ENCODE peak calls at places on chromosomes 5 and 9, in seven cellular contexts. L is psoas muscle, C is Peyer's patch, U is tibial nerve, F is mammary epithelial cell, W is upper lobe of right lung, T is right atrium auricular region. P is an unnamed sample. For H3K36me3, the result is how much of the 10 kb centered on the place peaks cover.

GRCh38 chr5:141992349-141992963 is 20.4 kb downstream of the GNPDA1 start:
- DNase-seq in T (peak), L (peak), W (no peak), C (peak), U (peak), F (peak), P (no peak)

GRCh38 chr9:75148551-75148950 is 60.2 kb downstream of the OSTF1 start:
- DNase-seq in W (no peak), T (no peak), L (no peak), C (no peak), F (peak), U (no peak), P (peak)

GRCh38 chr5:153469423-153469822 is 21.0 kb upstream of the GRIA1 start:
- DNase-seq in C (no peak), T (no peak), W (no peak), U (no peak), L (no peak), F (no peak), P (no peak)

GRCh38 chr9:127118597-127119318 is 3.7 kb downstream of the ANGPTL2 start:
- DNase-seq in W (no peak), L (no peak), C (no peak), T (no peak), U (no peak), F (no peak), P (no peak)

GRCh38 chr9:77176106-77176505 is 1.2 kb upstream of the VPS13A start:
- DNase-seq in T (no peak), F (no peak), U (no peak), C (no peak), L (no peak), W (no peak), P (no peak)

GRCh38 chr5:88236866-88237642 is 31.6 kb downstream of the TMEM161B start:
- DNase-seq in C (no peak), F (peak), T (no peak), W (no peak), L (no peak), U (no peak), P (no peak)

GRCh38 chr9:109319631-109320233 is 1.1 kb downstream of the EPB41L4B start:
- DNase-seq in L (no peak), W (peak), F (no peak), T (no peak), C (no peak), U (no peak), P (no peak)

GRCh38 chr9:137985637-137986071 is 108.1 kb downstream of the CACNA1B start:
- DNase-seq in W (no peak), F (no peak), L (no peak), U (no peak), C (peak), T (no peak), P (no peak)

GRCh38 chr5:136194611-136195010 is 1.6 kb upstream of the SMIM32 start:
- DNase-seq in F (no peak), U (no peak), L (no peak), W (peak), T (peak), C (no peak), P (no peak)

GRCh38 chr5:79025054-79025465 is 40.0 kb upstream of the ARSB start:
- DNase-seq in L (peak), T (no peak), U (peak), C (peak), W (peak), F (peak), P (no peak)

GRCh38 chr9:94681508-94681907 is 42.2 kb upstream of the FBP1 start:
- DNase-seq in W (peak), U (peak), C (peak), T (peak), F (peak), L (peak), P (peak)

GRCh38 chr5:2996248-2996647 is 244.8 kb upstream of the IRX2 start:
- DNase-seq in W (peak), C (no peak), F (no peak), U (no peak), L (no peak), T (no peak), P (no peak)

GRCh38 chr9:91758491-91758981 is 191.5 kb downstream of the ROR2 start:
- DNase-seq in L (no peak), C (peak), W (no peak), F (peak), U (no peak), T (no peak), P (no peak)

GRCh38 chr5:8340739-8341344 is 471.9 kb downstream of the MTRR start:
- DNase-seq in U (no peak), F (peak), T (no peak), W (no peak), C (no peak), L (no peak), P (no peak)

GRCh38 chr5:16665611-16666010 is 48.8 kb upstream of the RETREG1 start:
- DNase-seq in F (no peak), C (no peak), W (no peak), L (no peak), U (no peak), T (no peak), P (no peak)

GRCh38 chr5:14809369-14810144 is 62.0 kb downstream of the ANKH start:
- DNase-seq in U (peak), W (no peak), C (peak), F (peak), T (peak), L (peak), P (peak)

GRCh38 chr5:151164687-151165392 is 7.3 kb upstream of the ANXA6 start:
- DNase-seq in W (peak), U (peak), T (peak), C (peak), L (peak), F (peak), P (no peak)

GRCh38 chr5:174614500-174615135 is 109.8 kb upstream of the MSX2 start:
- DNase-seq in L (no peak), F (peak), U (no peak), C (no peak), T (no peak), W (no peak), P (no peak)

GRCh38 chr5:151245820-151246219 is 7.2 kb upstream of the GM2A start:
- DNase-seq in W (no peak), T (no peak), F (no peak), L (no peak), C (no peak), U (no peak), P (no peak)

GRCh38 chr5:135709998-135710670 is 124.3 kb upstream of the SLC25A48 start:
- DNase-seq in C (no peak), U (no peak), T (no peak), F (no peak), W (no peak), L (no peak), P (no peak)

GRCh38 chr9:17962747-17963146 is 383.9 kb downstream of the SH3GL2 start:
- DNase-seq in C (peak), U (no peak), T (no peak), W (no peak), L (no peak), F (no peak), P (no peak)

GRCh38 chr5:154628685-154629084 is 126.5 kb upstream of the LARP1 start:
- DNase-seq in L (no peak), C (no peak), U (no peak), W (no peak), T (no peak), F (no peak), P (no peak)

GRCh38 chr5:52997424-52997823 is 8.3 kb downstream of the ITGA2 start:
- DNase-seq in C (no peak), F (no peak), L (no peak), W (no peak), U (no peak), T (no peak), P (no peak)

GRCh38 chr5:133396724-133397123 is 215.6 kb downstream of the FSTL4 start:
- DNase-seq in T (no peak), L (no peak), C (no peak), W (no peak), U (no peak), F (no peak), P (no peak)
- H3K4me3 ChIP-seq in T (no peak), L (no peak), C (no peak), W (no peak), U (no peak), F (no peak), P (no peak)

DNA sequence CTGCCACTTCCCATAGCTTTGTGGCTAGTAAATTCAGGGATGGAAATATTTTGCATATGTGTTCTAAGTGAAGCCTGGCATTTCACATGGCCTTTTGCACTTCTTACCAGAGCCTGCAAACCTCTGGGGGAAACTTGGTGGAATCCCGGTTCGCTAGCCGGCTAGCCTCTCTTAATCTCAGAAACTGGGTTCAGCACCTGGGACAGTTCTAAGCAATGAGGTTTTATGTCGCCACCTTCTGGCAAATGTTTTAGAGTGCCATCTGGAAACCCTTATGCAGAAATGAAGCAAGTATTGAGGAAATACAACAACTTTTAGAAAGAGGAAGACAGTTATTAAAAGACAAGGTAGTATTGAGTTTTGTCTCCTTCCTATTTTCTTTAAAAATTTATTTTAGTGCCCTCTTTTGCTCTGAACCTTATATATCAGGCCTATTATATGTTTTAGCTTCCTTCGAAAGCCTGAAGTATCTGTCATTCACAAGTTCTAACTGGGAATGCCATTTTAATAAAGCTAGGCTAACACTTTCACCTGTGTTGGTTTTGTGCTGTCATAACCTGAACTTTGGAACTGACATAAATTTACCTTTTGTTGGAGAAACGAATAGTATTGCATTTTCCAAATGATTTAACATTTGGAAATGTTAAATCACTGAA is 963 bp upstream of the HTR1A start:
- DNase-seq in L (no peak), T (no peak), C (no peak), U (no peak), W (no peak), F (peak), P (peak)
- TF ChIP-seq CTCF in L (peak), T (no peak), C (no peak), U (peak), W (peak), F (peak), P (peak)

GRCh38 chr5:134142806-134143205 is 28.3 kb downstream of the TCF7 start:
- DNase-seq in C (no peak), U (no peak), F (no peak), T (peak), W (peak), L (no peak), P (no peak)

GRCh38 chr5:134143431-134143830 is 28.9 kb downstream of the TCF7 start:
- DNase-seq in L (no peak), T (peak), F (no peak), C (no peak), W (peak), U (no peak), P (no peak)

GRCh38 chr5:134145061-134145757 is 30.7 kb downstream of the TCF7 start:
- DNase-seq in C (no peak), T (peak), F (no peak), W (peak), L (no peak), U (no peak), P (no peak)

GRCh38 chr5:134145779-134146581 is 30.8 kb downstream of the SKP1 start:
- DNase-seq in C (peak), F (peak), W (peak), U (peak), L (peak), T (peak), P (no peak)

DNA sequence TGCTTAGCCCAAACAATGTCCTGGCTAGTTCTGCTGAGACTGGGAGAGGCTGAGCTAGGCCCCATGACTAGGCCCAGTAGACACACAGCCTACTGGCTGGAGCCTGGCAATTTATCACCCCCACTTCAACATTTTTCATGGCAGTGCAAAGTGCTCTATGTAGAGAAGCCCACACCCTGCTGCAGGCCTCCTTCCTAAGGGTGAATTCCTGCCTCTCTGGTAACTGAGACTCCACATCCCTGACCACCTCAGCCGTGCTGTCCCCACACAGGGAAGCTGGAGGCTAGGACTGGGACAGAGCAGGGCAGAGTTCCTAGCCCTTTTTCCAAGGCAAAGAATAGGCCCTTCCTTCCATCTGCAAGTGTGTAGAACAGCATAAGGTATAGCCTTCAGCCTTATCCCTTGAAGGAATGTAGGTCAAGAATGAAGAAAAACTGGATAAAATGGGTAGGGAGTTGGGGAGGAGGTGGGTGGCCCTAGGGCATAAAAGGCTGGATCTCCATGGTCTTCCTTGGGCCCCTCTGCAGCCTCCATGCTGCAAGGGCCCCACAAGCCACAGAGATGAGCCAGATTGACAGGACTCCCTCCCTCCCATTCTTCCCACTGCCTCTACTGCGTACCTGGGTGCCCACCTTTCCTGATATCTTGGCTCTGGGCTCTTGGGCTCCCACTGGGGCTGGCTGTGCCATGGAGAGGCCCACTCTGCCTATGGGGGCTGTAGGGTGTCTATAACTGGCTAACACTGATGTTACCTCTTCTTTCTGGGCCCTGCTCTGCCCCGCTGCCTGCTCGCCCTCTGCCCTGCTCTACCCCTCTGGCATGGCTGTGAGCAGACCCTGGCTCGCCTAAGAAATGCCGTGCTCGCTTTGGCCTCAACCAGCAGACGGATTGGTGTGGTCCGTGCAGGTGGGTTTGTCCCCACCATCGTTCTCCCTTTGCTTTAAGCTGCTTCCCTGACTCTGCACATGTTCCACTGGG is 29.8 kb downstream of the TCF7 start:
- DNase-seq in F (no peak), W (peak), U (no peak), L (no peak), T (peak), C (no peak), P (no peak)
- H3K36me3 ChIP-seq in F (under half), W (half or more), U (under half), L (under half), T (half or more), C (under half), P (under half)

GRCh38 chr5:80656425-80656824 is 1.6 kb upstream of the DHFR start:
- DNase-seq in T (no peak), U (no peak), W (no peak), L (no peak), C (no peak), F (no peak), P (no peak)
- H3K4me3 ChIP-seq in T (no peak), U (no peak), W (no peak), L (no peak), C (no peak), F (no peak), P (no peak)

GRCh38 chr5:45795458-45795857 is 99.3 kb upstream of the HCN1 start:
- DNase-seq in W (no peak), L (no peak), C (no peak), T (no peak), F (no peak), U (no peak), P (no peak)

GRCh38 chr5:45793638-45794532 is 97.7 kb upstream of the HCN1 start:
- DNase-seq in W (no peak), U (no peak), T (no peak), L (no peak), C (no peak), F (no peak), P (no peak)

GRCh38 chr5:45799388-45799787 is 103.2 kb upstream of the HCN1 start:
- DNase-seq in C (no peak), L (no peak), W (no peak), U (no peak), T (no peak), F (no peak), P (no peak)

GRCh38 chr5:45800331-45800730 is 104.2 kb upstream of the HCN1 start:
- DNase-seq in W (peak), T (no peak), C (no peak), L (no peak), F (no peak), U (no peak), P (no peak)

GRCh38 chr5:45796959-45797553 is 100.9 kb upstream of the HCN1 start:
- DNase-seq in U (no peak), F (no peak), C (no peak), T (no peak), L (no peak), W (no peak), P (no peak)
- TF ChIP-seq CTCF in U (no peak), F (peak), C (no peak), T (no peak), L (no peak), W (peak), P (peak)

GRCh38 chr9:131082774-131083512 is 13.4 kb upstream of the AIF1L start:
- DNase-seq in W (no peak), L (no peak), C (no peak), U (no peak), F (no peak), T (no peak), P (no peak)

GRCh38 chr9:131081868-131082267 is 14.5 kb upstream of the AIF1L start:
- DNase-seq in F (no peak), L (no peak), W (no peak), U (no peak), C (no peak), T (no peak), P (no peak)

GRCh38 chr9:131076347-131077195 is 19.8 kb upstream of the AIF1L start:
- DNase-seq in L (no peak), W (no peak), F (no peak), C (no peak), U (no peak), T (no peak), P (no peak)

GRCh38 chr9:131078427-131079366 is 17.6 kb upstream of the AIF1L start:
- DNase-seq in L (no peak), T (no peak), W (no peak), U (no peak), F (no peak), C (no peak), P (no peak)

DNA sequence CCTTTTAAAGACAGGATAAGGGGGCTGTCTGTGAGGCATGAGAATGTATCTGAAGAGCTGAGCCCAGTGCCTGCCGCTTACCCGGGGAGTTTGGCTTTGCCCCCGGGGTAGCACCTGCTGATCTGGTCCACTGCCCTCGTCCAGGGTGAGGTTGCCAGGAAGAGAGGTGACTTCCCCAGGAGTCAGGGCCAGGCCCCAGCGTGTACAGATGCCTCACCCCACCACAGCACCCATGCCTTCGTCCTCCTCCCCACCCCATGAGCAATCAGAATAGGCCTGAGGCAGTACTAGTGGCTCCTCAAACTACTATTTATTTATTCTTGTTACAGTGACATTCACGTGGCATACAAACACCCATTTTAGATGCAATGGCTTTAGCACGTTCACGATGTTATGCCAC is 15.7 kb upstream of the AIF1L start:
- DNase-seq in F (peak), C (no peak), T (no peak), W (no peak), U (no peak), L (no peak), P (no peak)
- H3K36me3 ChIP-seq in F (under half), C (under half), T (under half), W (under half), U (under half), L (under half), P (under half)

P was measured in kidney epithelial cell.